ENCODE peak calls at places on chromosomes 7 and 10, in five cellular contexts. U is upper lobe of left lung, A is K562, M is HepG2, S is GM12878. O is an unnamed sample.

GRCh38 chr10:13659887-13660544 is 73.3 kb downstream of the PRPF18 start:
- ATAC-seq in S (peak; percentile 80), M (peak; percentile 66), U (peak; percentile 83), A (peak; percentile 90), O (peak; percentile 81)

GRCh38 chr7:23418046-23418445 is 52.2 kb downstream of the IGF2BP3 start:
- ATAC-seq in A (no peak), U (no peak), M (no peak), S (peak; percentile 64), O (no peak)

GRCh38 chr7:106812027-106812643 is 52.9 kb upstream of the PIK3CG start:
- ATAC-seq in A (peak; percentile 15), M (no peak), U (peak; percentile 65), S (no peak), O (no peak)

GRCh38 chr7:89685287-89685686 is 469.0 kb upstream of the STEAP1 start:
- ATAC-seq in U (no peak), A (no peak), S (no peak), M (no peak), O (no peak)

GRCh38 chr10:113235505-113235904 is 285.5 kb downstream of the TCF7L2 start:
- ATAC-seq in A (no peak), U (peak; percentile 78), S (no peak), M (no peak), O (no peak)

GRCh38 chr10:17435187-17435586 is 19.2 kb downstream of the ST8SIA6 start:
- ATAC-seq in M (no peak), S (no peak), A (peak; percentile 36), U (no peak), O (no peak)

GRCh38 chr7:100642534-100642907 is 1.2 kb upstream of the TFR2 start:
- ATAC-seq in S (peak; percentile 97), M (peak; percentile 83), U (peak; percentile 26), A (peak; percentile 80), O (no peak)

GRCh38 chr7:124482229-124482628 is 283.4 kb downstream of the GPR37 start:
- ATAC-seq in M (no peak), U (no peak), S (no peak), A (no peak), O (no peak)

GRCh38 chr7:16417958-16418357 is 3.4 kb downstream of the CRPPA start:
- ATAC-seq in S (no peak), U (no peak), M (no peak), A (no peak), O (no peak)

GRCh38 chr10:131117011-131117410 is 194.5 kb downstream of the TCERG1L start:
- ATAC-seq in M (no peak), S (no peak), U (no peak), A (no peak), O (no peak)

GRCh38 chr10:50511512-50512213 is 112.1 kb downstream of the SGMS1 start:
- ATAC-seq in A (peak; percentile 58), M (peak; percentile 57), S (peak; percentile 51), U (no peak), O (no peak)

GRCh38 chr10:25694976-25695375 is 239.1 kb upstream of the MYO3A start:
- ATAC-seq in A (no peak), M (no peak), S (no peak), U (no peak), O (no peak)

GRCh38 chr7:116911799-116912198 is 41.5 kb upstream of the ST7 start:
- ATAC-seq in S (no peak), M (no peak), U (no peak), A (no peak), O (no peak)

GRCh38 chr7:43700646-43701501 is 28.4 kb downstream of the COA1 start:
- ATAC-seq in A (peak; percentile 60), M (no peak), S (peak; percentile 54), U (no peak), O (no peak)

GRCh38 chr10:106707657-106708056 is 456.8 kb downstream of the SORCS1 start:
- ATAC-seq in S (no peak), U (no peak), A (no peak), M (no peak), O (no peak)

GRCh38 chr10:28631896-28632596 is 45.3 kb upstream of the BAMBI start:
- ATAC-seq in A (no peak), S (no peak), U (no peak), M (no peak), O (no peak)

GRCh38 chr10:32459072-32459703 is 13.2 kb downstream of the CCDC7 start:
- ATAC-seq in M (no peak), U (no peak), S (peak; percentile 45), A (no peak), O (no peak)

GRCh38 chr10:119768455-119769094 is 42.7 kb downstream of the INPP5F start:
- ATAC-seq in M (no peak), U (no peak), S (no peak), A (peak; percentile 31), O (peak; percentile 66)

GRCh38 chr10:3651969-3652653 is 132.9 kb downstream of the KLF6 start:
- ATAC-seq in A (no peak), U (no peak), S (no peak), M (no peak), O (no peak)

GRCh38 chr10:78320990-78321389 is 287.3 kb downstream of the RPS24 start:
- ATAC-seq in M (no peak), S (no peak), U (no peak), A (no peak), O (no peak)

GRCh38 chr7:83807770-83808169 is 158.8 kb upstream of the SEMA3E start:
- ATAC-seq in U (no peak), S (peak; percentile 63), A (no peak), M (no peak), O (no peak)

GRCh38 chr7:22296265-22296566 is 60.7 kb downstream of the RAPGEF5 start:
- ATAC-seq in A (no peak), S (peak; percentile 29), M (no peak), U (peak; percentile 13), O (peak; percentile 35)

GRCh38 chr10:48526371-48526821 is 78.5 kb downstream of the ARHGAP22 start:
- ATAC-seq in A (no peak), U (no peak), M (no peak), S (no peak), O (no peak)

GRCh38 chr7:95001258-95001657 is 93.9 kb downstream of the PPP1R9A start:
- ATAC-seq in U (no peak), A (no peak), M (no peak), S (no peak), O (no peak)

GRCh38 chr7:151495360-151495759 is 24.3 kb downstream of the RHEB start:
- ATAC-seq in S (peak; percentile 10), U (no peak), A (no peak), M (no peak), O (no peak)

GRCh38 chr10:92760609-92761008 is 70.9 kb downstream of the HHEX start:
- ATAC-seq in S (no peak), A (no peak), M (no peak), U (no peak), O (no peak)

GRCh38 chr10:14405076-14406065 is 74.6 kb upstream of the FRMD4A start:
- ATAC-seq in S (no peak), M (no peak), A (no peak), U (peak; percentile 23), O (no peak)

DNA sequence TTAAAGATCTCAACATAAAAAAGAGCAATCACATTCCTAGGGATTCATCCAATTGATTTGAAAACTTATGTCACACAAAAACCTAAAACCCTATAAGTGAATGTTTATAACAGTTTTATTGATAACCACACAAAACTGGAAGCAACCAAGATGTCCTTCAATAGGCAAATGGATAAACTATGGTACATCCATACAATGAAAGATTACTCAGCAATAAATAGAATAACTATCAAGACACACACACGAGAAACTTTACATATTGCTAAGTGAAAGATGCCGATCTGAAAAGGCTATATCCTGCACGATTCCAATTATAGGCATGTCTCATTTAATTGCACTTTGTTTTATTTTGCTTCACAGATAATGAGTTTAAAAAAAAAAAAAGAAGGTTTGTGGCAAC is 83.3 kb downstream of the ATE1 start:
- ATAC-seq in M (no peak), U (no peak), S (no peak), A (no peak), O (no peak)
- TF ChIP-seq POLR2AphosphoS5 in M (no peak), U (no peak), S (no peak), A (no peak), O (no peak)

GRCh38 chr10:4947039-4947634 is 16.1 kb upstream of the AKR1C1 start:
- ATAC-seq in U (no peak), M (peak; percentile 66), S (no peak), A (no peak), O (peak; percentile 34)
- TF ChIP-seq EP300 in U (peak; percentile 23), M (peak; percentile 97), S (no peak), A (no peak), O (no peak)

GRCh38 chr7:154640266-154640865 is 362.6 kb downstream of the PAXIP1 start:
- ATAC-seq in S (no peak), M (peak; percentile 91), A (peak; percentile 99), U (no peak), O (no peak)
- TF ChIP-seq POLR2A in S (no peak), M (no peak), A (no peak), U (no peak), O (no peak)

GRCh38 chr10:102775201-102775972 is 31.6 kb downstream of the WBP1L start:
- ATAC-seq in S (no peak), M (peak; percentile 16), A (no peak), U (peak; percentile 9), O (peak; percentile 72)
- TF ChIP-seq POLR2AphosphoS5 in S (no peak), M (no peak), A (no peak), U (no peak), O (peak; percentile 84)

GRCh38 chr7:143287935-143288826 is at the start of gene CASP2:
- ATAC-seq in A (peak; percentile 94), S (peak; percentile 95), U (peak; percentile 98), M (peak; percentile 68), O (peak; percentile 98)
- TF ChIP-seq EP300 in A (no peak), S (no peak), U (no peak), M (no peak), O (no peak)

DNA sequence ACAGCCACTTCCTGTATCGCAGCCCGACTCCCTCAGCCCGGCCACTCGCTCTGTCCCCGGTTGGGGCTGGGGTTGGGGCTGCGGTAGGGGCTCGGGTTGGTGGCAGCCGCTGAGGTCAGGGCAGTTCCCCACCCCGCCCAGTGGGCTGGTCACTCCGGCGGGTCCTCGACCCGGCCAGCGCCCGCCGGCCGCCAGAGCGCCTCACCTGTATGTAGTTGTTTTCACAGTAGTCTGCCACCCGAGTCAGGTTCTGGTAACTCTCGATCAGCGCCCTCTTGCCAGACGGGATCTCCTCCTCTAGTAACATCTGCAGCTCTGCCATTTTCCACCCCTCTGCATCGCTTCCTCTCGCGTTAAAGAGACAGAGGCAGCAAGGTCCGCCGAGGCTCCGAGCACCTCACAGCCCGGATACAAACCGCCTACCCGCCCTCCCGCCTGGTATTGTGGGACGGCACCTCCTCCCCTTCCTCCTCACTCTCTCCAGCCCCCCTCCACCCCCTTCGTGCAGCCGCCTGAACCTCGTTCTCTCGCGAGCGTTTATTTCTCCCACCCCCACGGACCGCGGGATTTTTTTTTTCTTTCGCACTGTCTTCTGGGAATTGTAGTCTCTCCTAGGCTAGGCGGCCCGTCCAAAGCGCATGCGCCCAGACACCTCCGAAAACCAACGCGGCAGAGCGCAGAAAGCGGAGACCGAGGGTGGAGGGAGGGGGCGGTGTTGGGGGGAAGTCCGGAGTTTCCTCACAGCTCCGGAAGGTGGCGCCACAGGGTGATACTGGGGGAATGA is at the start of gene ABI1:
- ATAC-seq in U (peak; percentile 97), S (peak; percentile 86), M (peak; percentile 95), A (peak; percentile 92), O (peak; percentile 95)
- TF ChIP-seq POLR2A in U (peak; percentile 97), S (peak; percentile 93), M (peak; percentile 93), A (peak; percentile 94), O (peak; percentile 90)

DNA sequence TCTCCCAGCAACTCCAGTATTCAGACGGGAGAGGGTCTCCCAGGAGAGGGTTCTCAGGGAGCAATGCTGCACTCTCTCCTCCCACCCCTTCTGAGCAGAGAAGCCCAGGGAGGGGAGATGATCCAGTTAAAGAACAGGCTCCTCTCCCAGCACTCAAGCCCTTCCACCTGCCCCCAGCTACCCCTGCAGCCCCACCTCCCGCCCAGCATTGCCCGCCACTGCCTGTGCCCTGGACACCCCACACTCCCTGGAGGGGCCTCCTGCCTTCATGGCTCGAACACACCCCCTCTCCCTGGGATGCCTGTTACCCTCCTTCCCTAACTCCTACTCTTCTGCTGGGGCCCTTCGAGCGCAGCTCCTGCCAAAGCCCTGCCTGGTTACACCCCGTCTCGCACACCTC is 66.7 kb downstream of the ELFN1 start:
- ATAC-seq in S (no peak), A (no peak), U (no peak), M (no peak), O (no peak)
- TF ChIP-seq POLR2AphosphoS5 in S (no peak), A (no peak), U (no peak), M (no peak), O (no peak)